ENCODE peak calls at places on chromosomes 11 and 22, in ten cellular contexts. I is GM18507; P is substantia nigra; B is Calu3; D is astrocyte of the spinal cord; A is HFF-Myc; J is stimulated activated CD4-positive, alpha-beta T cell treated with anti-CD3 and anti-CD28 coated beads, Interleukin-2, amount 100 ng/mL, for 48 hours; V is choroid plexus epithelial cell; U is G401; S is dermis blood vessel endothelial cell. M is an unnamed sample.

GRCh38 chr22:19125011-19125410 is 2.8 kb upstream of the DGCR2 start:
- DNase-seq in S (no peak), J (no peak), P (no peak), D (no peak), A (no peak), V (no peak), B (no peak), I (no peak), U (no peak), M (no peak)

GRCh38 chr22:40027191-40028097 is 32.7 kb downstream of the FAM83F start:
- DNase-seq in J (no peak), I (no peak), P (no peak), S (no peak), B (no peak), A (no peak), V (no peak), D (no peak), U (no peak), M (peak; percentile 3)

GRCh38 chr11:107916671-107917241 is 11.5 kb upstream of the RAB39A start:
- DNase-seq in V (peak; percentile 18), P (no peak), J (peak; percentile 15), D (no peak), A (peak; percentile 9), S (peak; percentile 50), I (no peak), B (peak; percentile 48), U (peak; percentile 14), M (no peak)

GRCh38 chr22:37636186-37636948 is 3.1 kb upstream of the SH3BP1 start:
- DNase-seq in U (no peak), D (peak; percentile 84), B (no peak), J (no peak), A (peak; percentile 96), I (no peak), S (no peak), V (peak; percentile 98), P (no peak), M (no peak)

GRCh38 chr22:19287076-19287724 is 4.3 kb downstream of the CLTCL1 start:
- DNase-seq in S (no peak), A (peak; percentile 69), J (no peak), U (peak; percentile 18), V (peak; percentile 76), P (no peak), D (peak; percentile 73), B (no peak), I (no peak), M (peak; percentile 75)

GRCh38 chr22:39932918-39933649 is 27.1 kb upstream of the TMA7B start:
- DNase-seq in S (peak; percentile 62), P (no peak), V (peak; percentile 59), D (peak; percentile 37), I (no peak), B (peak; percentile 58), U (peak; percentile 22), J (peak; percentile 54), A (no peak), M (peak; percentile 42)

GRCh38 chr11:11620251-11620965 is 1.4 kb downstream of the GALNT18 start:
- DNase-seq in P (no peak), U (peak; percentile 69), I (no peak), A (no peak), V (no peak), D (peak; percentile 2), B (peak; percentile 62), S (peak; percentile 33), J (no peak), M (peak; percentile 82)

GRCh38 chr11:88174627-88175003 is 628 bp downstream of the RAB38 start:
- DNase-seq in I (no peak), B (peak; percentile 62), D (peak; percentile 67), V (peak; percentile 67), J (peak; percentile 40), A (peak; percentile 29), S (peak; percentile 74), U (no peak), P (no peak), M (peak; percentile 82)

GRCh38 chr11:15313862-15314261 is 199.1 kb downstream of the INSC start:
- DNase-seq in P (no peak), A (no peak), S (no peak), B (no peak), V (no peak), U (no peak), D (no peak), I (no peak), J (no peak), M (no peak)

GRCh38 chr22:46754110-46754799 is 8.2 kb upstream of the TBC1D22A start:
- DNase-seq in I (no peak), A (peak; percentile 94), D (peak; percentile 98), U (no peak), B (peak; percentile 93), P (no peak), J (no peak), V (peak; percentile 97), S (peak; percentile 99), M (peak; percentile 64)

GRCh38 chr22:31635638-31636306 is 26.2 kb downstream of the PISD start:
- DNase-seq in U (no peak), V (no peak), B (no peak), D (no peak), P (no peak), J (no peak), S (no peak), A (no peak), I (no peak), M (no peak)

GRCh38 chr11:35681181-35681767 is 18.7 kb downstream of the TRIM44 start:
- DNase-seq in V (no peak), I (no peak), D (no peak), A (no peak), U (no peak), P (no peak), S (no peak), B (no peak), J (no peak), M (no peak)

GRCh38 chr22:36343070-36343719 is 44.6 kb downstream of the MYH9 start:
- DNase-seq in U (no peak), S (no peak), V (no peak), A (no peak), B (no peak), D (no peak), P (no peak), J (no peak), I (no peak), M (no peak)

GRCh38 chr11:126048198-126048597 is 14.5 kb downstream of the CDON start:
- DNase-seq in J (no peak), U (peak; percentile 68), V (no peak), S (peak; percentile 37), D (no peak), B (no peak), I (no peak), A (no peak), P (no peak), M (no peak)

M was measured in left kidney.